ENCODE peak calls at places on chromosomes 12 and 14, in five cellular contexts. C, Z, G, M and R are unnamed samples.

GRCh38 chr12:15774819-15775218 is 14.4 kb downstream of the EPS8 start:
- DNase-seq in Z (peak), C (no peak), G (no peak), M (no peak), R (no peak)

GRCh38 chr12:124636138-124636968 is 68.9 kb upstream of the NCOR2 start:
- DNase-seq in G (no peak), Z (peak), C (no peak), M (no peak), R (peak)

GRCh38 chr12:111343181-111343580 is 25.7 kb downstream of the PHETA1 start:
- DNase-seq in G (no peak), M (no peak), C (no peak), Z (no peak), R (no peak)

GRCh38 chr12:49093746-49094103 is 876 bp downstream of the DHH start:
- DNase-seq in G (peak), Z (no peak), M (peak), C (no peak), R (no peak)

GRCh38 chr12:130482448-130482847 is 144.8 kb downstream of the PIWIL1 start:
- DNase-seq in G (no peak), C (no peak), Z (no peak), M (no peak), R (peak)

GRCh38 chr12:108691995-108692808 is 39.1 kb downstream of the CORO1C start:
- DNase-seq in M (no peak), G (peak), C (no peak), Z (peak), R (peak)

GRCh38 chr12:11779286-11779685 is 129.8 kb downstream of the ETV6 start:
- DNase-seq in C (peak), Z (peak), M (no peak), G (no peak), R (no peak)

GRCh38 chr14:74649673-74650072 is 37.6 kb upstream of the LTBP2 start:
- DNase-seq in G (no peak), Z (peak), C (no peak), M (no peak), R (no peak)

GRCh38 chr12:42574879-42575278 is 14.7 kb downstream of the PRICKLE1 start:
- DNase-seq in Z (no peak), G (no peak), C (no peak), M (no peak), R (no peak)

GRCh38 chr14:39948235-39948634 is 516.0 kb upstream of the FBXO33 start:
- DNase-seq in G (no peak), C (no peak), Z (no peak), M (no peak), R (no peak)

GRCh38 chr14:22939684-22940083 is 10.5 kb upstream of the PRMT5 start:
- DNase-seq in Z (peak), G (no peak), M (no peak), C (peak), R (no peak)

GRCh38 chr12:131862600-131862993 is 31.8 kb upstream of the ULK1 start:
- DNase-seq in C (no peak), G (no peak), M (no peak), Z (no peak), R (no peak)
- H3K4me3 ChIP-seq in C (no peak), G (no peak), M (no peak), Z (no peak), R (no peak)

DNA sequence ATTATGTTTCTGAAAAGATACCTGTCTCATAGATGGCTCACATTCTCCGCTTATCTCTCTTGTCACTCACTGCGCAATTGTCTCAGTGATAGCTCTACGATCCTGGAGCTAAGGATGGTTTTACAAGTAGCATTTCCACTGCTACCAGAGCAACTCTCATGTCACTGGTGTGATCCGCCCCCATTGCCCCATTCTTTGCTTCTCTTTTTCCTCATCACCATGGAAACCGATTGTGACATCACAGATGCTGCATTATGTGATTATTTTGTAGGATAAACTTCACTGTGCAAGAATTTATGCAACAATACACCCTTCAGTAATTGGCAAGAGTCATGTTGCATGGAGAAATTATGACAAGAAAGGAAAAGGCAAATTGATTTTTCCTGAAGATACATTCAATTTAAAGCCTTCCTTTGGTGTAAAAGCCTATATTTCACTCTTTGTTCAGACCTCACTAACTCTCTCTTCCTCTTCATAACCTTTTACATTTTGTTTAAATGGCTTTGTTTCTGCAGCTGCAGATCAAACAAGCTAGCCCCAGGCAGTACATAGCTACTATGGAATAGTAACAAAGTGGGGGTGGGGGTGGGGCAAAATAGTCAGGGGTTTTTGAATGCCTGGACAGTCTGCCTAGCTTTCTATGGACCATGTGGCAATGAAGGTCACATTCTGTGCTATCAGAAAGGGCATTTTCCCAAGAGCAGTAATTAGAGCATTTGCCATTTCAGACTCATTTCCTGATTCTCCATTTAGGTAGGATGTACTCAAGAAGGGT is 539.8 kb downstream of the NRXN3 start:
- DNase-seq in Z (peak), C (no peak), M (no peak), G (no peak), R (no peak)
- H3K4me3 ChIP-seq in Z (no peak), C (no peak), M (no peak), G (no peak), R (no peak)

GRCh38 chr12:40689576-40689975 is 2.7 kb upstream of the CNTN1 start:
- DNase-seq in G (no peak), Z (peak), M (no peak), C (no peak), R (no peak)

GRCh38 chr12:40691913-40692616 is at the start of gene CNTN1:
- DNase-seq in M (no peak), C (no peak), G (peak), Z (peak), R (no peak)

GRCh38 chr12:40693503-40693863 is 1.2 kb downstream of the CNTN1 start:
- DNase-seq in C (no peak), G (no peak), Z (peak), M (no peak), R (no peak)

GRCh38 chr12:40688085-40688725 is 4.0 kb upstream of the CNTN1 start:
- DNase-seq in G (no peak), C (no peak), M (no peak), Z (peak), R (no peak)

GRCh38 chr12:40692617-40693502 is 621 bp downstream of the CNTN1 start:
- DNase-seq in G (no peak), M (peak), Z (peak), C (no peak), R (no peak)
- H3K4me3 ChIP-seq in G (peak), M (peak), Z (peak), C (no peak), R (no peak)

GRCh38 chr12:119180380-119181040 is 1.8 kb downstream of the HSPB8 start:
- DNase-seq in G (no peak), Z (peak), M (peak), C (no peak), R (no peak)

GRCh38 chr12:119181944-119182343 is 3.2 kb downstream of the HSPB8 start:
- DNase-seq in Z (no peak), C (no peak), G (no peak), M (no peak), R (no peak)

GRCh38 chr12:119182701-119183493 is 4.2 kb downstream of the HSPB8 start:
- DNase-seq in M (no peak), G (no peak), C (no peak), Z (no peak), R (peak)

GRCh38 chr12:119179335-119180021 is 747 bp downstream of the HSPB8 start:
- DNase-seq in G (no peak), C (no peak), Z (peak), M (peak), R (no peak)

DNA sequence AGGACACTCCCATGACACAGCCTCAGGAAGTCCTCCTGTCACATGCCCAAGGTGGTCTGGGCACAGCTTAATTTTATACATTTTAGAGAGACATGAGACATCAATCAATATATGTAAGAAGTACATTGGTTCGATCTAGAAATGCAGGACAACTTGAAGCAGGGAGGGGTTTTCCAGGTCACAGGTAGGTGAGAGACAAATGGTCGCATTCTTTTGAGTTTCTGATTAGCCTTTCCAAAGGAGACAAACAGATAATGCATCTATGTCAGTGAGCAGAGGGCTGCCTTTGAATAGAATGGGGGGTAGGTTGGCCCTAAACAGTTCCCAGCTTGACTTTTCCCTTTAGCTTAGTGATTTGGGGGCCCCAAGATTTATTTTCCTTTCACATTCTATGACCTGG is 2.5 kb downstream of the HSPB8 start:
- DNase-seq in G (no peak), Z (no peak), C (no peak), M (no peak), R (no peak)
- H3K4me3 ChIP-seq in G (peak), Z (peak), C (no peak), M (peak), R (no peak)

DNA sequence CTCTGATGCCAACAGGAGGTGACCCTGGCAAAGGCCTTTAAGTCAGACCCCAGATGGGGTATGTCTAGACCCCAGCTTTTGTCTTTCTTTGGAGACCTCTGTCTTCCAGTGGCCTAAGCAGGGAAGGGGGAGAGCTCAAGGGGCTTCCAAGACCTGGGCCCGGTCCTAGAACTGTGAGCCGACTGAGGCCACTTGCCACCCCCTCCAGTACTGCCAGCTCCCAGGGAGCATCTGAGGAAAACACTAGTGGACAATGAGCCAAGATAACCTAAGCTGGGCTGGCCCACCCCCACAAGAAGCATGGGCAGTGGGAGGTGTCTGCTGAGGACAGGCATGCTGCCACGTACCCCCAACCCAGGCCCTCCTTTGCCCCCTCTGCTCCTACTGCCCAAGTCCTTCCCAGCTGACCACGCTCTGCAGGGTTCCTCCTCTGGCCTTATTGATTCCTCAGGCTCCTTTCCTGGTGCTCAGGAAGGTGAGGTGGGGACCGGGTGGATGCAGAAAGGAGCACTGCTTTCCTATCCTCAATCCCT is 21.1 kb downstream of the VDR start:
- DNase-seq in G (no peak), C (no peak), M (no peak), Z (no peak), R (no peak)
- H3K4me3 ChIP-seq in G (no peak), C (no peak), M (no peak), Z (no peak), R (no peak)